ENCODE peak calls at places on chromosomes 16 and 17, in eight cellular contexts. C, T, V, B, O, R, A and X are unnamed samples.

GRCh38 chr17:35373984-35374765 is 754 bp upstream of the SLFN11 start:
- DNase-seq in C (peak; percentile 52), T (peak; percentile 70), V (peak; percentile 10), B (peak; percentile 22), O (peak; percentile 65), R (no peak), A (no peak), X (peak; percentile 79)

GRCh38 chr17:79711715-79712305 is 18.9 kb upstream of the ENPP7 start:
- DNase-seq in C (no peak), T (no peak), V (no peak), B (no peak), O (no peak), R (no peak), A (no peak), X (no peak)

GRCh38 chr17:35560703-35561102 is at the start of gene SLFN14:
- DNase-seq in C (no peak), T (no peak), V (no peak), B (no peak), O (no peak), R (no peak), A (no peak), X (no peak)

GRCh38 chr17:7589891-7590611 is at the start of gene SOX15:
- DNase-seq in C (no peak), T (no peak), V (no peak), B (no peak), O (no peak), R (no peak), A (no peak), X (no peak)

GRCh38 chr17:17900615-17901520 is 64.1 kb upstream of the SREBF1 start:
- DNase-seq in C (peak; percentile 76), T (peak; percentile 97), V (no peak), B (peak; percentile 25), O (peak; percentile 54), R (peak; percentile 78), A (no peak), X (peak; percentile 95)

GRCh38 chr16:24775455-24775854 is 46.0 kb downstream of the TNRC6A start:
- DNase-seq in C (peak; percentile 70), T (peak; percentile 68), V (no peak), B (no peak), O (no peak), R (no peak), A (no peak), X (peak; percentile 61)

GRCh38 chr17:20116683-20117309 is 107.6 kb downstream of the SPECC1 start:
- DNase-seq in C (peak; percentile 34), T (peak; percentile 61), V (peak; percentile 35), B (peak; percentile 53), O (peak; percentile 22), R (peak; percentile 53), A (peak; percentile 48), X (peak; percentile 59)

GRCh38 chr17:814371-814770 is 32.2 kb downstream of the MRM3 start:
- DNase-seq in C (no peak), T (no peak), V (no peak), B (no peak), O (no peak), R (no peak), A (no peak), X (no peak)

GRCh38 chr17:58513391-58513912 is 986 bp downstream of the MTMR4 start:
- DNase-seq in C (no peak), T (no peak), V (peak; percentile 14), B (no peak), O (no peak), R (no peak), A (no peak), X (no peak)

GRCh38 chr17:17472333-17472920 is 4.4 kb upstream of the MED9 start:
- DNase-seq in C (no peak), T (no peak), V (no peak), B (no peak), O (no peak), R (no peak), A (no peak), X (no peak)

GRCh38 chr17:70968302-70968701 is 799.0 kb downstream of the KCNJ2 start:
- DNase-seq in C (no peak), T (no peak), V (no peak), B (no peak), O (no peak), R (no peak), A (no peak), X (peak; percentile 1)

GRCh38 chr17:7801582-7801981 is 32.4 kb upstream of the KDM6B start:
- DNase-seq in C (no peak), T (no peak), V (no peak), B (no peak), O (no peak), R (no peak), A (no peak), X (no peak)

GRCh38 chr16:17348042-17348783 is 122.5 kb downstream of the XYLT1 start:
- DNase-seq in C (peak; percentile 18), T (no peak), V (no peak), B (no peak), O (no peak), R (no peak), A (no peak), X (no peak)

GRCh38 chr17:33664116-33664840 is 371.2 kb upstream of the ASIC2 start:
- DNase-seq in C (no peak), T (no peak), V (no peak), B (no peak), O (no peak), R (no peak), A (no peak), X (no peak)

GRCh38 chr17:45050680-45051059 is 762 bp downstream of the DCAKD start:
- DNase-seq in C (no peak), T (no peak), V (peak; percentile 6), B (no peak), O (peak; percentile 37), R (no peak), A (peak; percentile 68), X (peak; percentile 31)

GRCh38 chr17:73550561-73550960 is 93.7 kb downstream of the SDK2 start:
- DNase-seq in C (no peak), T (no peak), V (no peak), B (no peak), O (no peak), R (no peak), A (no peak), X (no peak)

GRCh38 chr16:48542020-48542473 is 67.9 kb downstream of the N4BP1 start:
- DNase-seq in C (peak; percentile 44), T (peak; percentile 75), V (no peak), B (peak; percentile 72), O (no peak), R (no peak), A (peak; percentile 46), X (peak; percentile 67)